ENCODE peak calls at places on chromosomes 12 and 14, in ten cellular contexts. One of them, this sample, is unnamed.

GRCh38 chr12:15212877-15213276 is 8.3 kb downstream of the RERG start:
- DNase-seq in ovary: no peak
- DNase-seq in breast epithelium: no peak
- DNase-seq in esophagus squamous epithelium: no peak
- DNase-seq in psoas muscle: no peak
- DNase-seq in GM23338: no peak
- DNase-seq in neural progenitor cell: peak
- DNase-seq in AG04450: no peak
- DNase-seq in fibroblast of lung: no peak
- DNase-seq in uterus: no peak
- DNase-seq in this sample: no peak

GRCh38 chr12:124720019-124720686 is 143.5 kb downstream of the SCARB1 start:
- DNase-seq in uterus: peak
- DNase-seq in GM23338: no peak
- DNase-seq in neural progenitor cell: no peak
- DNase-seq in psoas muscle: no peak
- DNase-seq in AG04450: no peak
- DNase-seq in ovary: no peak
- DNase-seq in esophagus squamous epithelium: no peak
- DNase-seq in fibroblast of lung: peak
- DNase-seq in breast epithelium: peak
- DNase-seq in this sample: no peak

GRCh38 chr12:1865284-1865866 is 45.0 kb downstream of the LRTM2 start:
- DNase-seq in ovary: no peak
- DNase-seq in fibroblast of lung: no peak
- DNase-seq in uterus: no peak
- DNase-seq in neural progenitor cell: no peak
- DNase-seq in GM23338: peak
- DNase-seq in psoas muscle: no peak
- DNase-seq in esophagus squamous epithelium: no peak
- DNase-seq in breast epithelium: no peak
- DNase-seq in AG04450: no peak
- DNase-seq in this sample: no peak

GRCh38 chr12:1790470-1790869 is 29.9 kb upstream of the LRTM2 start:
- DNase-seq in fibroblast of lung: no peak
- DNase-seq in ovary: no peak
- DNase-seq in AG04450: no peak
- DNase-seq in GM23338: no peak
- DNase-seq in neural progenitor cell: no peak
- DNase-seq in uterus: no peak
- DNase-seq in esophagus squamous epithelium: no peak
- DNase-seq in psoas muscle: no peak
- DNase-seq in breast epithelium: peak
- DNase-seq in this sample: no peak

GRCh38 chr12:19338405-19338804 is 100.9 kb upstream of the AEBP2 start:
- DNase-seq in psoas muscle: no peak
- DNase-seq in ovary: no peak
- DNase-seq in breast epithelium: no peak
- DNase-seq in fibroblast of lung: peak
- DNase-seq in neural progenitor cell: no peak
- DNase-seq in esophagus squamous epithelium: no peak
- DNase-seq in uterus: no peak
- DNase-seq in GM23338: no peak
- DNase-seq in AG04450: no peak
- DNase-seq in this sample: no peak

GRCh38 chr14:68361231-68361630 is 431.6 kb downstream of the ZFP36L1 start:
- DNase-seq in breast epithelium: no peak
- DNase-seq in psoas muscle: no peak
- DNase-seq in esophagus squamous epithelium: no peak
- DNase-seq in neural progenitor cell: no peak
- DNase-seq in fibroblast of lung: peak
- DNase-seq in ovary: no peak
- DNase-seq in uterus: no peak
- DNase-seq in GM23338: no peak
- DNase-seq in AG04450: no peak
- DNase-seq in this sample: no peak

GRCh38 chr12:124484526-124484953 is 82.9 kb downstream of the NCOR2 start:
- DNase-seq in esophagus squamous epithelium: no peak
- DNase-seq in fibroblast of lung: no peak
- DNase-seq in AG04450: no peak
- DNase-seq in uterus: no peak
- DNase-seq in breast epithelium: no peak
- DNase-seq in psoas muscle: no peak
- DNase-seq in neural progenitor cell: no peak
- DNase-seq in ovary: peak
- DNase-seq in GM23338: no peak
- DNase-seq in this sample: no peak

GRCh38 chr12:54448344-54448743 is 25.1 kb downstream of the GTSF1 start:
- DNase-seq in breast epithelium: no peak
- DNase-seq in AG04450: no peak
- DNase-seq in esophagus squamous epithelium: no peak
- DNase-seq in neural progenitor cell: no peak
- DNase-seq in psoas muscle: no peak
- DNase-seq in ovary: no peak
- DNase-seq in uterus: no peak
- DNase-seq in fibroblast of lung: no peak
- DNase-seq in GM23338: no peak
- DNase-seq in this sample: no peak

GRCh38 chr14:38944691-38945090 is 158.3 kb downstream of the SEC23A start:
- DNase-seq in psoas muscle: no peak
- DNase-seq in neural progenitor cell: no peak
- DNase-seq in GM23338: no peak
- DNase-seq in ovary: no peak
- DNase-seq in AG04450: no peak
- DNase-seq in breast epithelium: no peak
- DNase-seq in fibroblast of lung: no peak
- DNase-seq in esophagus squamous epithelium: no peak
- DNase-seq in uterus: no peak
- DNase-seq in this sample: no peak

GRCh38 chr14:38947343-38947742 is 155.7 kb downstream of the SEC23A start:
- DNase-seq in AG04450: no peak
- DNase-seq in GM23338: no peak
- DNase-seq in psoas muscle: no peak
- DNase-seq in neural progenitor cell: no peak
- DNase-seq in fibroblast of lung: no peak
- DNase-seq in uterus: no peak
- DNase-seq in ovary: no peak
- DNase-seq in esophagus squamous epithelium: no peak
- DNase-seq in breast epithelium: no peak
- DNase-seq in this sample: no peak

GRCh38 chr14:38941485-38941884 is 161.6 kb downstream of the SEC23A start:
- DNase-seq in neural progenitor cell: no peak
- DNase-seq in psoas muscle: no peak
- DNase-seq in GM23338: peak
- DNase-seq in uterus: no peak
- DNase-seq in breast epithelium: no peak
- DNase-seq in ovary: no peak
- DNase-seq in AG04450: no peak
- DNase-seq in esophagus squamous epithelium: no peak
- DNase-seq in fibroblast of lung: no peak
- DNase-seq in this sample: no peak
- TF ChIP-seq CTCF in neural progenitor cell: no peak
- TF ChIP-seq CTCF in psoas muscle: no peak
- TF ChIP-seq CTCF in GM23338: peak
- TF ChIP-seq CTCF in uterus: no peak
- TF ChIP-seq CTCF in breast epithelium: no peak
- TF ChIP-seq CTCF in ovary: no peak
- TF ChIP-seq CTCF in AG04450: no peak
- TF ChIP-seq CTCF in esophagus squamous epithelium: no peak
- TF ChIP-seq CTCF in fibroblast of lung: no peak
- TF ChIP-seq CTCF in this sample: no peak

GRCh38 chr12:55983229-55983849 is 9.5 kb downstream of the RAB5B start:
- DNase-seq in ovary: no peak
- DNase-seq in esophagus squamous epithelium: no peak
- DNase-seq in neural progenitor cell: no peak
- DNase-seq in fibroblast of lung: no peak
- DNase-seq in uterus: no peak
- DNase-seq in GM23338: no peak
- DNase-seq in psoas muscle: no peak
- DNase-seq in breast epithelium: no peak
- DNase-seq in AG04450: no peak
- DNase-seq in this sample: no peak

GRCh38 chr12:55978393-55978792 is 4.5 kb downstream of the RAB5B start:
- DNase-seq in uterus: no peak
- DNase-seq in neural progenitor cell: no peak
- DNase-seq in fibroblast of lung: no peak
- DNase-seq in psoas muscle: no peak
- DNase-seq in breast epithelium: no peak
- DNase-seq in GM23338: no peak
- DNase-seq in AG04450: no peak
- DNase-seq in esophagus squamous epithelium: no peak
- DNase-seq in ovary: no peak
- DNase-seq in this sample: no peak

GRCh38 chr12:55979069-55979468 is 5.2 kb downstream of the RAB5B start:
- DNase-seq in AG04450: no peak
- DNase-seq in breast epithelium: no peak
- DNase-seq in GM23338: no peak
- DNase-seq in psoas muscle: no peak
- DNase-seq in neural progenitor cell: no peak
- DNase-seq in esophagus squamous epithelium: no peak
- DNase-seq in ovary: no peak
- DNase-seq in fibroblast of lung: no peak
- DNase-seq in uterus: no peak
- DNase-seq in this sample: no peak

DNA sequence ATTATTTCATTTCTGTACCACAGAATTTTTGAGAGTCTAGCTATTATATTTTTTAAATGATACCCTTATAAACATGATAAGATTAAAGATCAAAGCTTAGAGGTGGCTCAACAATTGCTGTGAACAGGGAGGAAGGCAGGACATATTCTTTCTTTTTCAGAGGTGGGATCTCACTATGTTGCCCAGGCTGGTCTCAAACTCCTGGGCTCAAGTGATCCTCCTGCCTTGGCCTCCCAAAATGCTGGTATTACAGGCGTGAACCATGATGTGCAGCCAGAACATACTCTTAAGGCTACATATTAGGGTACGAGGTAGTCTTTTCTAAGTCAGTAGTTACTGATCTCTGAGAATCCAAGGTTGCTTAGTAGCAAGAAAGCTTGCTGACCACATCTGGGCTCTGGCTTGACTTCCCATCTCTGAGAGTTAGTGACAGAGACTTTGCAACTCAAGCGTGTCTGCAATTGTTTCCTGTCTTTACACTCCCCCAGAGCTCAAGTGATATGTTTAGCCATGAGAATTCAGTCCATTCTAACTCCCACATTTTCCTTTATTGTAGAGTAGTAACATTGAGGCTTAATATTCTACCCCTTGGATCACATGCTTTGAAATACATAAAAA is 8.6 kb downstream of the RAB5B start:
- DNase-seq in fibroblast of lung: no peak
- DNase-seq in uterus: no peak
- DNase-seq in neural progenitor cell: no peak
- DNase-seq in breast epithelium: no peak
- DNase-seq in ovary: no peak
- DNase-seq in esophagus squamous epithelium: no peak
- DNase-seq in GM23338: no peak
- DNase-seq in psoas muscle: no peak
- DNase-seq in AG04450: no peak
- DNase-seq in this sample: no peak
- H3K27ac ChIP-seq in fibroblast of lung: no peak
- H3K27ac ChIP-seq in uterus: no peak
- H3K27ac ChIP-seq in neural progenitor cell: no peak
- H3K27ac ChIP-seq in breast epithelium: no peak
- H3K27ac ChIP-seq in ovary: no peak
- H3K27ac ChIP-seq in esophagus squamous epithelium: no peak
- H3K27ac ChIP-seq in GM23338: no peak
- H3K27ac ChIP-seq in psoas muscle: no peak
- H3K27ac ChIP-seq in AG04450: no peak
- H3K27ac ChIP-seq in this sample: no peak

GRCh38 chr14:58829594-58829993 is 191.8 kb downstream of the DACT1 start:
- DNase-seq in psoas muscle: no peak
- DNase-seq in ovary: no peak
- DNase-seq in breast epithelium: no peak
- DNase-seq in fibroblast of lung: peak
- DNase-seq in uterus: no peak
- DNase-seq in neural progenitor cell: no peak
- DNase-seq in AG04450: no peak
- DNase-seq in esophagus squamous epithelium: no peak
- DNase-seq in GM23338: no peak
- DNase-seq in this sample: no peak

GRCh38 chr14:58824796-58825195 is 187.0 kb downstream of the DACT1 start:
- DNase-seq in psoas muscle: no peak
- DNase-seq in AG04450: no peak
- DNase-seq in ovary: no peak
- DNase-seq in fibroblast of lung: no peak
- DNase-seq in esophagus squamous epithelium: no peak
- DNase-seq in breast epithelium: no peak
- DNase-seq in GM23338: no peak
- DNase-seq in uterus: no peak
- DNase-seq in neural progenitor cell: no peak
- DNase-seq in this sample: no peak

GRCh38 chr14:58824106-58824505 is 186.3 kb downstream of the DACT1 start:
- DNase-seq in ovary: no peak
- DNase-seq in AG04450: no peak
- DNase-seq in breast epithelium: no peak
- DNase-seq in GM23338: no peak
- DNase-seq in neural progenitor cell: no peak
- DNase-seq in psoas muscle: no peak
- DNase-seq in fibroblast of lung: peak
- DNase-seq in uterus: no peak
- DNase-seq in esophagus squamous epithelium: no peak
- DNase-seq in this sample: no peak

GRCh38 chr14:58828298-58828697 is 190.5 kb downstream of the DACT1 start:
- DNase-seq in esophagus squamous epithelium: no peak
- DNase-seq in uterus: no peak
- DNase-seq in neural progenitor cell: no peak
- DNase-seq in breast epithelium: no peak
- DNase-seq in fibroblast of lung: no peak
- DNase-seq in GM23338: no peak
- DNase-seq in ovary: no peak
- DNase-seq in AG04450: no peak
- DNase-seq in psoas muscle: no peak
- DNase-seq in this sample: no peak

DNA sequence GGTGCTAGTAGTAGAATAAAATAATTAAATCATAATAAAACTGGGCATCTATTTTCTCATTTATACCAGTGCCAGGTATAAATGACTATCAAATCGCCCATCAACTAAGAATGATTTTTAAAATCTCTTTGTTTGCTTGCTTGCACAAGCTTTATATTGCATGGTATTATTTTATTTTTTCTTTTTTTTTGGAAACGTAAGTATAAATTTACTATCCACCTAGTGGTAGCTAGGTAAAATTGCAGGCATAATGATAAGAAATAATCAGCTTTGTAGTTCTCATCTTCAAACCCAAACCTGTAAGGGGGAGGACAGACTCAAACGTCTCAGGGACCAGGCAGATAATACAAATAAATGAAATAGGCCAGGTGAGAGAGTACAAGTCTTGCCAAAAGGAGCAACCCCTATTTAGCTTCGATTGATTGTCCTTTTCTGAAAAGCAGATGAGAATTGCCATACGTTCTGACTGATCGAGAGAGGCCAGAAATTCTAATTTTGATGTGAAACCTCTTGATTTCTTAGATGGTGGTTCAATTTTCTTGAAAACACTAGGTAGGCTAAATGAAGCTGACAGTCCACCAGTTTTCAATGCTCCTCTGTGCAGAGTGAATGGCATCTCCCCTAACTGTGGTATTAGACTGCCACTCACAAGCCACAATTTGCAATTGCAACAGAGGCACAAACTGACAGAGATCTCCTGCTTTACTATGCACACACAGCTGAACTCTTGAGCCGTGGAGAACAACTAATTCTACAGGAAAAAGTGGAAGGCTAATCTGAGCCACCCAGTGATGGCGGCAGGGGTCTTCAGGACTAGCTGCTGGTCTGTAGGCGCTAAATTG is 189.3 kb downstream of the DACT1 start:
- DNase-seq in neural progenitor cell: no peak
- DNase-seq in breast epithelium: no peak
- DNase-seq in psoas muscle: no peak
- DNase-seq in GM23338: peak
- DNase-seq in esophagus squamous epithelium: no peak
- DNase-seq in uterus: no peak
- DNase-seq in fibroblast of lung: no peak
- DNase-seq in ovary: no peak
- DNase-seq in AG04450: no peak
- DNase-seq in this sample: no peak
- TF ChIP-seq CTCF in neural progenitor cell: peak
- TF ChIP-seq CTCF in breast epithelium: no peak
- TF ChIP-seq CTCF in psoas muscle: peak
- TF ChIP-seq CTCF in GM23338: peak
- TF ChIP-seq CTCF in esophagus squamous epithelium: no peak
- TF ChIP-seq CTCF in uterus: no peak
- TF ChIP-seq CTCF in fibroblast of lung: no peak
- TF ChIP-seq CTCF in ovary: no peak
- TF ChIP-seq CTCF in AG04450: peak
- TF ChIP-seq CTCF in this sample: peak

GRCh38 chr12:3629082-3629830 is 123.7 kb downstream of the CRACR2A start:
- DNase-seq in psoas muscle: no peak
- DNase-seq in GM23338: no peak
- DNase-seq in ovary: no peak
- DNase-seq in uterus: no peak
- DNase-seq in fibroblast of lung: no peak
- DNase-seq in AG04450: no peak
- DNase-seq in esophagus squamous epithelium: no peak
- DNase-seq in breast epithelium: no peak
- DNase-seq in neural progenitor cell: no peak
- DNase-seq in this sample: no peak
- H3K27ac ChIP-seq in psoas muscle: no peak
- H3K27ac ChIP-seq in GM23338: no peak
- H3K27ac ChIP-seq in ovary: no peak
- H3K27ac ChIP-seq in uterus: no peak
- H3K27ac ChIP-seq in fibroblast of lung: no peak
- H3K27ac ChIP-seq in AG04450: no peak
- H3K27ac ChIP-seq in esophagus squamous epithelium: no peak
- H3K27ac ChIP-seq in breast epithelium: no peak
- H3K27ac ChIP-seq in neural progenitor cell: no peak
- H3K27ac ChIP-seq in this sample: no peak